ENCODE peak calls at places on chromosome 1, in seven cellular contexts. One of them, this sample, is unnamed.

GRCh38 chr1:158930504-158930903 is 848 bp upstream of the PYHIN1 start:
- DNase-seq in EH: no peak
- DNase-seq in GOT3: no peak
- DNase-seq in AG09319: no peak
- DNase-seq in A172: no peak
- DNase-seq in EL: no peak
- DNase-seq in DMS 273 treated with DMSO at 0.1 percent for 48 hours: no peak
- DNase-seq in this sample: no peak

GRCh38 chr1:242523968-242524570 is 428 bp downstream of the PLD5 start:
- DNase-seq in EH: peak
- DNase-seq in GOT3: peak
- DNase-seq in AG09319: no peak
- DNase-seq in A172: no peak
- DNase-seq in EL: peak
- DNase-seq in DMS 273 treated with DMSO at 0.1 percent for 48 hours: no peak
- DNase-seq in this sample: no peak

GRCh38 chr1:42931911-42932422 is 26.7 kb downstream of the SLC2A1 start:
- DNase-seq in EH: no peak
- DNase-seq in GOT3: no peak
- DNase-seq in AG09319: no peak
- DNase-seq in A172: peak
- DNase-seq in EL: no peak
- DNase-seq in DMS 273 treated with DMSO at 0.1 percent for 48 hours: no peak
- DNase-seq in this sample: no peak

GRCh38 chr1:168348146-168348709 is 67.6 kb downstream of the TBX19 start:
- DNase-seq in EH: peak
- DNase-seq in GOT3: no peak
- DNase-seq in AG09319: no peak
- DNase-seq in A172: peak
- DNase-seq in EL: peak
- DNase-seq in DMS 273 treated with DMSO at 0.1 percent for 48 hours: no peak
- DNase-seq in this sample: no peak

GRCh38 chr1:23979387-23980005 is 631 bp downstream of the SRSF10 start:
- DNase-seq in EH: no peak
- DNase-seq in GOT3: no peak
- DNase-seq in AG09319: no peak
- DNase-seq in A172: no peak
- DNase-seq in EL: no peak
- DNase-seq in DMS 273 treated with DMSO at 0.1 percent for 48 hours: no peak
- DNase-seq in this sample: no peak

GRCh38 chr1:153886127-153886526 is 36.6 kb downstream of the GATAD2B start:
- DNase-seq in EH: no peak
- DNase-seq in GOT3: no peak
- DNase-seq in AG09319: no peak
- DNase-seq in A172: no peak
- DNase-seq in EL: no peak
- DNase-seq in DMS 273 treated with DMSO at 0.1 percent for 48 hours: no peak
- DNase-seq in this sample: no peak

GRCh38 chr1:41161851-41162250 is 80.3 kb downstream of the SCMH1 start:
- DNase-seq in EH: no peak
- DNase-seq in GOT3: no peak
- DNase-seq in AG09319: no peak
- DNase-seq in A172: no peak
- DNase-seq in EL: no peak
- DNase-seq in DMS 273 treated with DMSO at 0.1 percent for 48 hours: peak
- DNase-seq in this sample: no peak

GRCh38 chr1:228995229-228995628 is 259.9 kb downstream of the RHOU start:
- DNase-seq in EH: no peak
- DNase-seq in GOT3: no peak
- DNase-seq in AG09319: no peak
- DNase-seq in A172: no peak
- DNase-seq in EL: no peak
- DNase-seq in DMS 273 treated with DMSO at 0.1 percent for 48 hours: no peak
- DNase-seq in this sample: no peak

GRCh38 chr1:228366851-228367741 is 39.5 kb downstream of the TRIM11 start:
- DNase-seq in EH: no peak
- DNase-seq in GOT3: no peak
- DNase-seq in AG09319: no peak
- DNase-seq in A172: no peak
- DNase-seq in EL: no peak
- DNase-seq in DMS 273 treated with DMSO at 0.1 percent for 48 hours: no peak
- DNase-seq in this sample: no peak